ENCODE peak calls at places on chromosomes 5 and 9, in nine cellular contexts. N is colonic mucosa, E is SK-N-SH, M is cardiac fibroblast, W is fibroblast of lung, H is lower leg skin, Y is NCI-H748 treated with DMSO at 0.1 percent for 48 hours, Q is tibial nerve, T is H7. B is an unnamed sample.

GRCh38 chr9:121233906-121234901 is 32.5 kb upstream of the RAB14 start:
- DNase-seq in W (peak; percentile 82), Q (no peak), H (no peak), T (no peak), N (no peak), Y (no peak), M (peak; percentile 40), E (no peak), B (peak; percentile 91)

GRCh38 chr9:133701981-133702797 is 36.0 kb downstream of the SARDH start:
- DNase-seq in Q (no peak), E (no peak), N (no peak), W (peak; percentile 42), T (peak; percentile 89), M (peak; percentile 79), Y (no peak), H (no peak), B (no peak)

GRCh38 chr5:172696171-172696849 is 55.2 kb downstream of the NEURL1B start:
- DNase-seq in Q (no peak), W (no peak), H (no peak), M (peak; percentile 69), Y (no peak), T (peak; percentile 50), N (no peak), E (no peak), B (no peak)

GRCh38 chr9:113241161-113241560 is 19.8 kb downstream of the SLC31A1 start:
- DNase-seq in T (no peak), M (no peak), N (no peak), H (no peak), Y (no peak), W (no peak), E (no peak), Q (no peak), B (no peak)

GRCh38 chr9:2618289-2618688 is 3.3 kb upstream of the VLDLR start:
- DNase-seq in Y (no peak), M (no peak), H (no peak), W (no peak), N (no peak), T (no peak), E (no peak), Q (no peak), B (no peak)

GRCh38 chr5:130316971-130317421 is 412.7 kb downstream of the CHSY3 start:
- DNase-seq in Y (no peak), N (no peak), W (no peak), T (no peak), Q (no peak), M (no peak), H (no peak), E (no peak), B (no peak)

GRCh38 chr5:40385544-40385943 is 294.2 kb upstream of the PTGER4 start:
- DNase-seq in T (no peak), M (no peak), E (no peak), N (no peak), Y (no peak), Q (no peak), H (no peak), W (no peak), B (peak; percentile 79)

GRCh38 chr9:116250881-116251280 is 97.3 kb downstream of the PAPPA start:
- DNase-seq in Y (no peak), M (peak; percentile 42), N (no peak), Q (no peak), W (peak; percentile 84), H (no peak), E (no peak), T (no peak), B (no peak)

GRCh38 chr5:140151719-140152609 is 23.0 kb upstream of the CYSTM1 start:
- DNase-seq in W (no peak), H (no peak), N (no peak), T (peak; percentile 49), Y (no peak), Q (no peak), E (no peak), M (no peak), B (no peak)

GRCh38 chr5:79436821-79437220 is 77.1 kb downstream of the HOMER1 start:
- DNase-seq in M (peak; percentile 22), Y (no peak), H (no peak), Q (no peak), T (no peak), N (no peak), E (no peak), W (peak; percentile 8), B (no peak)

GRCh38 chr9:93655621-93656425 is 79.4 kb downstream of the PHF2 start:
- DNase-seq in Y (no peak), E (no peak), H (no peak), T (no peak), M (no peak), W (no peak), N (no peak), Q (no peak), B (no peak)

GRCh38 chr9:118529210-118529609 is 825.0 kb downstream of the TLR4 start:
- DNase-seq in W (no peak), Q (no peak), Y (no peak), T (no peak), M (peak; percentile 1), E (no peak), N (no peak), H (no peak), B (peak; percentile 55)

GRCh38 chr5:84362061-84362720 is 22.5 kb downstream of the EDIL3 start:
- DNase-seq in W (peak; percentile 17), M (no peak), H (no peak), N (no peak), Y (no peak), Q (no peak), T (no peak), E (no peak), B (no peak)

GRCh38 chr5:113205807-113206206 is 229.0 kb downstream of the TSSK1B start:
- DNase-seq in E (no peak), Y (no peak), M (no peak), T (no peak), Q (no peak), H (no peak), W (no peak), N (no peak), B (no peak)

GRCh38 chr5:179762079-179762780 is 29.6 kb downstream of the MAML1 start:
- DNase-seq in Y (no peak), W (no peak), Q (no peak), E (peak; percentile 39), H (no peak), M (peak; percentile 26), N (peak; percentile 32), T (no peak), B (peak; percentile 39)

GRCh38 chr9:12708562-12709298 is 15.5 kb downstream of the TYRP1 start:
- DNase-seq in M (peak; percentile 66), H (no peak), Q (no peak), Y (no peak), T (no peak), E (no peak), N (no peak), W (peak; percentile 83), B (peak; percentile 79)

GRCh38 chr9:101791938-101792337 is 53.5 kb upstream of the GRIN3A start:
- DNase-seq in H (no peak), N (peak; percentile 49), T (peak; percentile 45), M (no peak), W (no peak), Q (peak; percentile 33), E (peak; percentile 37), Y (peak; percentile 54), B (peak; percentile 6)

GRCh38 chr9:99023229-99023628 is 79.5 kb downstream of the COL15A1 start:
- DNase-seq in Q (no peak), M (no peak), N (no peak), W (no peak), T (no peak), H (no peak), Y (no peak), E (no peak), B (no peak)

GRCh38 chr9:114906922-114907571 is 23.3 kb downstream of the TNFSF8 start:
- DNase-seq in W (peak; percentile 59), Q (no peak), M (peak; percentile 66), H (no peak), N (no peak), Y (peak; percentile 81), E (peak; percentile 45), T (peak; percentile 40), B (peak; percentile 56)